ENCODE peak calls at places on chromosomes 11 and 22, in six cellular contexts. One of them, this sample, is unnamed.

GRCh38 chr11:1260023-1260501 is 37.2 kb downstream of the MUC5B start:
- DNase-seq in SK-N-SH: peak
- DNase-seq in H1: no peak
- DNase-seq in GM12892: no peak
- DNase-seq in GM12878: no peak
- DNase-seq in K562: peak
- DNase-seq in this sample: peak

GRCh38 chr22:37865510-37865909 is 16.3 kb downstream of the EIF3L start:
- DNase-seq in SK-N-SH: no peak
- DNase-seq in H1: no peak
- DNase-seq in GM12892: no peak
- DNase-seq in GM12878: no peak
- DNase-seq in K562: no peak
- DNase-seq in this sample: no peak

GRCh38 chr11:35864131-35864530 is 79.7 kb upstream of the LDLRAD3 start:
- DNase-seq in SK-N-SH: no peak
- DNase-seq in H1: no peak
- DNase-seq in GM12892: no peak
- DNase-seq in GM12878: no peak
- DNase-seq in K562: no peak
- DNase-seq in this sample: no peak

GRCh38 chr11:20368441-20368840 is 4.9 kb downstream of the HTATIP2 start:
- DNase-seq in SK-N-SH: no peak
- DNase-seq in H1: no peak
- DNase-seq in GM12892: no peak
- DNase-seq in GM12878: no peak
- DNase-seq in K562: no peak
- DNase-seq in this sample: no peak

GRCh38 chr11:62444271-62444833 is 25.5 kb downstream of the SCGB1A1 start:
- DNase-seq in SK-N-SH: peak
- DNase-seq in H1: no peak
- DNase-seq in GM12892: peak
- DNase-seq in GM12878: peak
- DNase-seq in K562: no peak
- DNase-seq in this sample: no peak

GRCh38 chr22:48568736-48569330 is 1258.8 kb downstream of the BRD1 start:
- DNase-seq in SK-N-SH: no peak
- DNase-seq in H1: no peak
- DNase-seq in GM12892: no peak
- DNase-seq in GM12878: no peak
- DNase-seq in K562: no peak
- DNase-seq in this sample: no peak

GRCh38 chr11:60866911-60867870 is at the start of gene ZP1:
- DNase-seq in SK-N-SH: no peak
- DNase-seq in H1: no peak
- DNase-seq in GM12892: no peak
- DNase-seq in GM12878: no peak
- DNase-seq in K562: no peak
- DNase-seq in this sample: no peak

GRCh38 chr11:12434255-12434654 is 56.9 kb downstream of the PARVA start:
- DNase-seq in SK-N-SH: no peak
- DNase-seq in H1: no peak
- DNase-seq in GM12892: no peak
- DNase-seq in GM12878: no peak
- DNase-seq in K562: no peak
- DNase-seq in this sample: no peak

GRCh38 chr22:29524440-29525191 is 28.9 kb downstream of the THOC5 start:
- DNase-seq in SK-N-SH: peak
- DNase-seq in H1: peak
- DNase-seq in GM12892: peak
- DNase-seq in GM12878: no peak
- DNase-seq in K562: peak
- DNase-seq in this sample: no peak

GRCh38 chr11:1077417-1078119 is 2.9 kb downstream of the MUC2 start:
- DNase-seq in SK-N-SH: no peak
- DNase-seq in H1: no peak
- DNase-seq in GM12892: no peak
- DNase-seq in GM12878: no peak
- DNase-seq in K562: no peak
- DNase-seq in this sample: no peak

GRCh38 chr11:110286298-110287040 is 9.9 kb downstream of the RDX start:
- DNase-seq in SK-N-SH: no peak
- DNase-seq in H1: no peak
- DNase-seq in GM12892: no peak
- DNase-seq in GM12878: no peak
- DNase-seq in K562: no peak
- DNase-seq in this sample: no peak

GRCh38 chr11:10899542-10899830 is 41.6 kb upstream of the ZBED5 start:
- DNase-seq in SK-N-SH: peak
- DNase-seq in H1: no peak
- DNase-seq in GM12892: no peak
- DNase-seq in GM12878: no peak
- DNase-seq in K562: peak
- DNase-seq in this sample: no peak

GRCh38 chr22:43191831-43192230 is 4.9 kb upstream of the TTLL12 start:
- DNase-seq in SK-N-SH: no peak
- DNase-seq in H1: no peak
- DNase-seq in GM12892: no peak
- DNase-seq in GM12878: no peak
- DNase-seq in K562: no peak
- DNase-seq in this sample: no peak

DNA sequence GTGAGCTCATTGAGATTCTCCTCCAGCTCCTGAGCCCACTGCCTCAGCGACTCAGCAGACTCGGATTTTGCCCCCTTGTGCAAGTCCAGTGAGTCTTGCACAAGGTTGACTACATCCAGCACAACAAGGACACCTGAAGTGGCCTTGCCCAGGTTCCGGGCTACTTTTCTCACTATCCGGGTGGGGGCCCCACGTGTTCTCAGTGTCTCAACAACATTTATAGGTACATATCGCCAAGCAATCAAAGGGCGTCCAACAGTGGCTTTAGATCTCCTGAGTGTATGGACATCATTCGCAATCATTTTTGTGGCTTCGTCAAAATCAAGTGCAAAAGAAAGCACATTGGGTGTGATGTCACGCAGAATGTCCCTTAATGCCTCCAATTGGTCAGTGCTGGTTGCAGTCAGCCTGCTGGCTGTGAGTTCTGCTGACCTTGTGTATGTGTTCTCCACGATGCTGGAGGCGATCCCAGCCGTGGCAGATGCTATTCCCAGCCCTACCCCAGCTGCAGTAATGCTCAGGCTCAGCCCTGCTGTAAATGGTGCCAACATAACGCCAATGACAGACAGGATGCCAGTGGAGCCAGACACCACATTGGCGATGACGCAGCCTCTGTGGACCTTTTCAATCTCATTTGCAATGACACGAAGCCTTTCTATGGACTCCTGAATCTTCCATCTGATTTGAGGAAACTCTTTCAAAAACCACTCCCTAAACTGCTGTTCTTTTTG is 10.3 kb downstream of the APOL4 start:
- DNase-seq in SK-N-SH: no peak
- DNase-seq in H1: no peak
- DNase-seq in GM12892: no peak
- DNase-seq in GM12878: no peak
- DNase-seq in K562: no peak
- DNase-seq in this sample: no peak
- TF ChIP-seq POLR2AphosphoS5 in SK-N-SH: no peak
- TF ChIP-seq POLR2AphosphoS5 in H1: no peak
- TF ChIP-seq POLR2AphosphoS5 in GM12892: no peak
- TF ChIP-seq POLR2AphosphoS5 in GM12878: no peak
- TF ChIP-seq POLR2AphosphoS5 in K562: no peak
- TF ChIP-seq POLR2AphosphoS5 in this sample: no peak

DNA sequence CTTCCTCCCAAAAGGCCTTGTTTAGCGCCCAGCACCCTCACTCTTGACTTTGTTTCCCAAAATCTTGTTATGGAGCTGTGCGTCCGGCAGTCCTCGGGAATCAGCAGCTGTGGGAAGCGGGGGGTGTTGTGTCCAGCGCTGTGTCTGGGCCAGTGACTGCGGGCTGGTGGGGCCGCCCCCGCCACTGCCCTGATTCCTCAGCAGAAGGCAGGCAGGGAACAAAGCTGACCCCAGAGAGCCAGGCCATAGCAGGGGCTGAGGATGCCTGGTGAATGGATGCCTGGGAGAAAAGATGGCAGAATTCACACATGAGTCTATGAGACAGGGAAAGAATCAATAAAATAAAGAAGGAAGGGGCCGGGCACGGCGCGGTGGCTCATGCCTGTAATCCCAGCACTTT is 2.5 kb downstream of the APOBEC3C start:
- DNase-seq in SK-N-SH: no peak
- DNase-seq in H1: no peak
- DNase-seq in GM12892: no peak
- DNase-seq in GM12878: no peak
- DNase-seq in K562: no peak
- DNase-seq in this sample: no peak
- TF ChIP-seq TAF1 in SK-N-SH: no peak
- TF ChIP-seq TAF1 in H1: no peak
- TF ChIP-seq TAF1 in GM12892: no peak
- TF ChIP-seq TAF1 in GM12878: no peak
- TF ChIP-seq TAF1 in K562: no peak
- TF ChIP-seq TAF1 in this sample: no peak

GRCh38 chr11:4480577-4481539 is 1.6 kb upstream of the OR52K1 start:
- DNase-seq in SK-N-SH: no peak
- DNase-seq in H1: no peak
- DNase-seq in GM12892: no peak
- DNase-seq in GM12878: no peak
- DNase-seq in K562: no peak
- DNase-seq in this sample: no peak
- TF ChIP-seq POLR2AphosphoS5 in SK-N-SH: no peak
- TF ChIP-seq POLR2AphosphoS5 in H1: no peak
- TF ChIP-seq POLR2AphosphoS5 in GM12892: no peak
- TF ChIP-seq POLR2AphosphoS5 in GM12878: no peak
- TF ChIP-seq POLR2AphosphoS5 in K562: no peak
- TF ChIP-seq POLR2AphosphoS5 in this sample: no peak

DNA sequence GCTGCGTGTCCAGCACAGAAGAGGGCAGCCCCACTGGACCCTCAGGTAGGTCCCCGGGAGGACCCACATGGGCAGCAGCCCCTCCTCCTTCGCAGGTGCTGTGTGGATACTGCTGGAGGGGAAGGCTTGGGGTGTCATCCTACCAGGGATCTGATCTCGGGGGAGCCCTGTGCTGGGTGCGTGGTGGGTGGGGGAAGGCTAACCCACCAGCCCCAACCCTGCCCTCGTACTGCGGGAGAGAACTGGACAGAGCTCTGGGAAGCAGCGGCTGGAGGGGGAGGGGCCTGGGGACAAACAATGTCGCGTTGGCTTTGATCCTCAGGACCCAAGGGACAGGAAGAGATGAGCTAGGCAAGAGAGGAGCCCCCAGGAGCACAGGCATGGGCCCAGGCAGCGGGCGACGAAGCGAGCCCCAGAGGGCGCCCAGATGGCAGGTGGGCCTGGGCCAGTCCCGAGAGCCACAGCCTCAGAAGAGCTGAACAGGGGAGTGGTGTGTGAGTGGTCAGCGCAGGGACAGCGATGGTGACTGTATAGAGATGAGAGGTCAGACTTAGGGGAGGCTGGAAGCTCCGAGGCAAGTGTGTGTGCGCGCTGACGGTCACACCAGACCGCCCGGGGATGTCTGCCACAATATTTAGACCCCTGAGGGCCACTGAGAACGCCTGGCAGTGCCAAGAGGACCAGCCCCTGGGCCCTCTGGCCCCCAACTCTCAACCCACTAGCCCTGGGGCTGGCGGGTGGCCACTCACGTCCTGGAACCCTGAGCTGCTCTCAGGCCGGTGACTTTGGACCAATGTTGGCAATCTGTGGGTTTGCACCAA is 1.4 kb upstream of the PIM3 start:
- DNase-seq in SK-N-SH: no peak
- DNase-seq in H1: no peak
- DNase-seq in GM12892: no peak
- DNase-seq in GM12878: no peak
- DNase-seq in K562: no peak
- DNase-seq in this sample: no peak
- TF ChIP-seq TAF1 in SK-N-SH: no peak
- TF ChIP-seq TAF1 in H1: no peak
- TF ChIP-seq TAF1 in GM12892: no peak
- TF ChIP-seq TAF1 in GM12878: no peak
- TF ChIP-seq TAF1 in K562: no peak
- TF ChIP-seq TAF1 in this sample: no peak

GRCh38 chr11:5581014-5581413 is 337 bp downstream of the OR52B6 start:
- DNase-seq in SK-N-SH: no peak
- DNase-seq in H1: no peak
- DNase-seq in GM12892: no peak
- DNase-seq in GM12878: no peak
- DNase-seq in K562: no peak
- DNase-seq in this sample: no peak
- TF ChIP-seq POLR2AphosphoS5 in SK-N-SH: no peak
- TF ChIP-seq POLR2AphosphoS5 in H1: no peak
- TF ChIP-seq POLR2AphosphoS5 in GM12892: no peak
- TF ChIP-seq POLR2AphosphoS5 in GM12878: no peak
- TF ChIP-seq POLR2AphosphoS5 in K562: no peak
- TF ChIP-seq POLR2AphosphoS5 in this sample: no peak

GRCh38 chr22:40432167-40432566 is 61.8 kb downstream of the SGSM3 start:
- DNase-seq in SK-N-SH: no peak
- DNase-seq in H1: no peak
- DNase-seq in GM12892: no peak
- DNase-seq in GM12878: no peak
- DNase-seq in K562: no peak
- DNase-seq in this sample: no peak
- TF ChIP-seq TAF1 in SK-N-SH: no peak
- TF ChIP-seq TAF1 in H1: no peak
- TF ChIP-seq TAF1 in GM12892: no peak
- TF ChIP-seq TAF1 in GM12878: no peak
- TF ChIP-seq TAF1 in K562: no peak
- TF ChIP-seq TAF1 in this sample: no peak

DNA sequence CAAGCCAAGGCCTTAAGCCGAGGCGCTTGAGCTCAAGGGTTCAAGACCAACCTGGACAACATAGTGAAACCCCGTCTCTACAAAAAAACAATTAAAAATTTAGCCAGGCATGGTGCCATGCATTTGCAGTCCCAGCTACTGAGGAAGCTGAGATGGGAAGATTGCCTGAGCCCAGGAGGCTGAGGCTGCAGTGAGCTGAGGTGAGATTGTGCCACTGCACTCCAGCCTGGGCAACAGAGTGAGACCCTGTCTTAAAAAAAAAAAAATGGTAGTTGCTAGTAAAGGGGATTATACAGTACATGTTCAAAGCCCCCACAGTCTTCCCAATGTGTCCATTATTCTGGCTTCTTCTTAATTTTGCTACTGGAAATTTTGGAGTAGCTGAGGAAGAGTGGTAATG is 18.2 kb downstream of the CABIN1 start:
- DNase-seq in SK-N-SH: no peak
- DNase-seq in H1: no peak
- DNase-seq in GM12892: no peak
- DNase-seq in GM12878: no peak
- DNase-seq in K562: no peak
- DNase-seq in this sample: no peak
- TF ChIP-seq POLR2AphosphoS5 in SK-N-SH: no peak
- TF ChIP-seq POLR2AphosphoS5 in H1: no peak
- TF ChIP-seq POLR2AphosphoS5 in GM12892: no peak
- TF ChIP-seq POLR2AphosphoS5 in GM12878: no peak
- TF ChIP-seq POLR2AphosphoS5 in K562: no peak
- TF ChIP-seq POLR2AphosphoS5 in this sample: no peak

This sample was measured in GM12891.